ENCODE peak calls at places on chromosomes 1 and 21, in nine cellular contexts. L, F, D, R, S, K, C, Y and P are unnamed samples.

GRCh38 chr1:199170711-199171110 is 531.9 kb downstream of the PTPRC start:
- DNase-seq in Y (no peak), D (no peak), K (no peak), S (no peak), L (no peak), C (no peak), F (no peak), R (no peak), P (peak)

GRCh38 chr1:154861607-154862094 is 8.4 kb downstream of the KCNN3 start:
- DNase-seq in S (no peak), K (no peak), C (no peak), F (no peak), L (no peak), R (peak), D (peak), Y (peak), P (no peak)

GRCh38 chr1:248858891-248859889 is at the start of gene ZNF692:
- DNase-seq in S (peak), Y (peak), F (peak), C (peak), D (peak), R (peak), K (peak), L (peak), P (peak)

GRCh38 chr1:31624354-31625179 is 7.1 kb downstream of the HCRTR1 start:
- DNase-seq in Y (no peak), D (no peak), F (no peak), C (no peak), R (no peak), K (peak), S (no peak), L (no peak), P (no peak)

GRCh38 chr1:2340918-2341254 is 50.5 kb downstream of the MORN1 start:
- DNase-seq in C (no peak), F (no peak), L (no peak), Y (no peak), D (no peak), K (no peak), S (no peak), R (no peak), P (no peak)

GRCh38 chr1:248837794-248838356 is at the start of gene ZNF672:
- DNase-seq in R (peak), L (peak), C (peak), F (peak), Y (peak), K (peak), D (peak), S (peak), P (peak)

GRCh38 chr1:184022651-184023050 is 14.9 kb downstream of the COLGALT2 start:
- DNase-seq in K (no peak), Y (peak), S (no peak), D (no peak), C (no peak), R (peak), L (no peak), F (no peak), P (no peak)

GRCh38 chr1:109277434-109278204 is 5.3 kb downstream of the PSRC1 start:
- DNase-seq in S (peak), F (peak), K (peak), C (no peak), L (no peak), R (no peak), D (peak), Y (peak), P (peak)

GRCh38 chr1:175818929-175819328 is 75.5 kb upstream of the TNR start:
- DNase-seq in D (no peak), Y (no peak), K (no peak), R (no peak), S (no peak), C (no peak), F (no peak), L (no peak), P (no peak)

GRCh38 chr1:234093741-234094140 is 189.3 kb downstream of the SLC35F3 start:
- DNase-seq in F (peak), R (no peak), D (peak), Y (peak), S (no peak), L (no peak), C (no peak), K (no peak), P (no peak)

GRCh38 chr1:41537788-41538351 is 53.4 kb upstream of the EDN2 start:
- DNase-seq in L (no peak), C (peak), S (peak), F (peak), Y (peak), D (peak), R (peak), K (no peak), P (peak)

GRCh38 chr1:94606471-94606870 is 64.9 kb upstream of the F3 start:
- DNase-seq in K (peak), R (no peak), D (no peak), S (no peak), F (no peak), Y (no peak), C (no peak), L (no peak), P (no peak)

GRCh38 chr1:228287541-228288425 is 79.9 kb downstream of the OBSCN start:
- DNase-seq in R (no peak), L (no peak), D (peak), C (no peak), Y (peak), S (no peak), K (peak), F (no peak), P (no peak)

GRCh38 chr1:33680281-33680840 is 183.5 kb upstream of the HMGB4 start:
- DNase-seq in R (no peak), F (no peak), Y (no peak), L (no peak), S (no peak), D (no peak), C (no peak), K (no peak), P (no peak)
- H3K4me3 ChIP-seq in R (no peak), F (no peak), Y (no peak), L (no peak), S (no peak), D (no peak), C (no peak), K (no peak), P (no peak)

GRCh38 chr1:33637846-33638440 is 165.5 kb downstream of the ZSCAN20 start:
- DNase-seq in K (peak), D (no peak), R (peak), F (no peak), S (no peak), C (no peak), L (no peak), Y (no peak), P (no peak)

GRCh38 chr1:33635336-33636012 is 163.0 kb downstream of the ZSCAN20 start:
- DNase-seq in S (no peak), R (no peak), D (no peak), K (peak), F (no peak), C (no peak), Y (no peak), L (no peak), P (no peak)

GRCh38 chr1:33640114-33640660 is 167.7 kb downstream of the ZSCAN20 start:
- DNase-seq in S (no peak), Y (no peak), C (no peak), L (no peak), K (no peak), R (no peak), F (no peak), D (no peak), P (no peak)

GRCh38 chr1:33636209-33636608 is 163.8 kb downstream of the ZSCAN20 start:
- DNase-seq in L (no peak), K (no peak), C (no peak), D (no peak), S (no peak), Y (no peak), F (no peak), R (no peak), P (no peak)

GRCh38 chr1:33641099-33641830 is 168.8 kb downstream of the ZSCAN20 start:
- DNase-seq in F (peak), K (peak), C (no peak), R (no peak), D (no peak), L (no peak), Y (no peak), S (no peak), P (peak)
- TF ChIP-seq CTCF in F (peak), K (peak), C (peak), R (peak), D (no peak), L (no peak), Y (peak), S (peak), P (peak)

DNA sequence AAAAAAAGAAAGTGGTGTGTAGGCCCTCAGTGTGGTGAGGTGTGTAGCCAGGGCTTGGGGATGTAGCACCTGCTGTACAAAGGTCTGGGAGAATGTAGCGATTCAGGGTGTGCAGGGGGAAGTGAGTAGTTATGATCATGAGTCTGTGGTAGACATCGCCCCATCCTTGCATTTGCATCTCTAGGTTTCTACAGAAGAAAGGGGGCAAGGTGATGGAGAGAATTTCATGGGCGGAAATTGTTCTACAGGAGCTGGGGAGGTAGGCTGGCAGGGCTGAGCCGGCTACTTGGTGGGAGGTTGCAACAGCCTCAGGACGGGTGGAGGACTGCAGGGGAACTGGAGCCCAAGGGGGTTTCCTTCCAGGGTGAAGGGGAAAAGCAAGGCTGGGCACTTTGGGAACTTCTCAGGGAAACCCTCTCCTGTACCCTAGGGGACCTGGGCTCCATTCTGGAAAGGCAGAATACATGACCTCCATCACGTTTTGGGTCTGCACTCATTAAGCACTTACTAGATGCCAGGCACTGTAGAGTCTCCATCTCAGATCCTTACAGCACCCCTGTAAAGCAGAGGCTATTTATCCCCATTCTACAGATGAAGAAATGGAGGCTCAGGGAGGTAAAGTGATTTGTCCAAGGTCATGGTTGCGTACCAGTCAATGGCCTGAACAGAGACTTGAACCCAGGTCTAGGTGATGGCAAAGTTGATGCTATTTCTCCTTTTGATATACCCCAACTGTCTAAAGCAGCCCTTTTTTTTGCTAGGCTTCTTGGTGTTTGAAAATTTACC is 14.5 kb upstream of the TNFRSF1B start:
- DNase-seq in D (no peak), C (no peak), L (no peak), F (no peak), Y (no peak), R (no peak), K (no peak), S (no peak), P (no peak)
- H3K4me3 ChIP-seq in D (no peak), C (no peak), L (no peak), F (no peak), Y (no peak), R (no peak), K (no peak), S (no peak), P (no peak)

DNA sequence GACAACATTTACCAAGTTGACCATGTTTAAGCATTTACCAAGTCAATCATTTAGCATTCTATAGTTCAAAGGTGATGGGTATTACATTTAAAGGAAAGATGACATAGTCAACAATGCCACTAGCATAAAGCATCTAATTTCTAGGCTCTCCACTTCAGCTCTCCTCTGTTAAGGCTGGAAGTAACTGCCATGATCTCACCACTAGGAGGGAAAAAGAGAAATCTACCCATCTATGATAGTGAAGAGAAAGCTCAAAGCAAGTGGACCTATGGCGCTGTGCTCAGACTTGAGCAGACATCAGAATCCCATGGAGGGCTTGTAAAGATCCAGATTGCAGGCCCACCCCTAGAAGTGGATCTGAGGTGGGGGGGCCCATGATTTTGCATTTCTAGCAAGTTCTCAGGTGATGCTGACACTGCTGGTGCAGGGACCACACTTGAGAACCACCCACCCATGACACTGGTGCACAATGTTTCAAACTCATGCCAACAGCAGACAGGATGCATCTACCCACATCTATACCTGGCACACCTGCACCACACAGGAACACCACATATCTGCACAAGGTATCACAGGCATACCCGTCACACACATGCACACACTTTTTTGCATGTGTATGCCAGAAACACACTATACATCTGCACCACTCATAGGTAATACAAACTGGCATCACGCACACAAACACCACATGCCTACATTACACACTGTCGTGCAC is 392.9 kb upstream of the RUNX1 start:
- DNase-seq in D (no peak), F (no peak), K (no peak), R (no peak), Y (no peak), C (no peak), S (no peak), L (no peak), P (no peak)
- TF ChIP-seq CTCF in D (no peak), F (peak), K (peak), R (no peak), Y (no peak), C (no peak), S (no peak), L (no peak), P (no peak)

GRCh38 chr1:229434641-229435051 is 752 bp upstream of the ACTA1 start:
- DNase-seq in F (peak), C (no peak), R (no peak), S (no peak), D (no peak), L (no peak), K (peak), Y (no peak), P (no peak)
- H3K4me3 ChIP-seq in F (peak), C (no peak), R (no peak), S (no peak), D (no peak), L (no peak), K (peak), Y (no peak), P (no peak)

GRCh38 chr1:87728169-87728568 is 399.5 kb downstream of the LMO4 start:
- DNase-seq in D (no peak), R (no peak), S (no peak), K (no peak), C (no peak), F (no peak), L (no peak), Y (no peak), P (peak)
- TF ChIP-seq CTCF in D (no peak), R (no peak), S (no peak), K (no peak), C (no peak), F (no peak), L (no peak), Y (no peak), P (no peak)